ENCODE peak calls at places on chromosomes 6 and 20, in ten cellular contexts. F, Y, X, P, R, Q, N, S, V and J are unnamed samples.

GRCh38 chr6:6856538-6857523 is 250.9 kb upstream of the RREB1 start:
- DNase-seq in F (peak; percentile 32), Y (peak; percentile 83), X (peak; percentile 13), P (no peak), R (no peak), Q (no peak), N (no peak), S (no peak), V (peak; percentile 39), J (no peak)

GRCh38 chr20:53354314-53354713 is 239.3 kb downstream of the ZNF217 start:
- DNase-seq in F (no peak), Y (no peak), X (no peak), P (no peak), R (no peak), Q (no peak), N (no peak), S (no peak), V (no peak), J (no peak)

GRCh38 chr20:16035576-16035975 is 537.7 kb downstream of the KIF16B start:
- DNase-seq in F (no peak), Y (no peak), X (no peak), P (no peak), R (no peak), Q (no peak), N (no peak), S (no peak), V (no peak), J (no peak)

GRCh38 chr6:81767163-81768000 is 14.9 kb upstream of the TENT5A start:
- DNase-seq in F (no peak), Y (peak; percentile 35), X (no peak), P (no peak), R (no peak), Q (no peak), N (no peak), S (no peak), V (peak; percentile 56), J (no peak)

GRCh38 chr20:56630086-56630493 is 984 bp downstream of the TFAP2C start:
- DNase-seq in F (no peak), Y (peak; percentile 56), X (no peak), P (peak; percentile 12), R (no peak), Q (no peak), N (peak; percentile 59), S (no peak), V (peak; percentile 93), J (no peak)

GRCh38 chr20:61818746-61819483 is 246.8 kb downstream of the TAF4 start:
- DNase-seq in F (no peak), Y (no peak), X (no peak), P (no peak), R (no peak), Q (no peak), N (no peak), S (no peak), V (no peak), J (no peak)

GRCh38 chr6:55726144-55726543 is 147.2 kb upstream of the HMGCLL1 start:
- DNase-seq in F (no peak), Y (no peak), X (no peak), P (no peak), R (no peak), Q (no peak), N (no peak), S (no peak), V (no peak), J (no peak)

GRCh38 chr6:37868447-37868825 is 48.9 kb downstream of the ZFAND3 start:
- DNase-seq in F (no peak), Y (no peak), X (no peak), P (no peak), R (no peak), Q (peak; percentile 46), N (no peak), S (no peak), V (peak; percentile 75), J (no peak)

GRCh38 chr6:160391419-160392116 is 43.4 kb downstream of the SLC22A3 start:
- DNase-seq in F (no peak), Y (no peak), X (no peak), P (no peak), R (peak; percentile 5), Q (no peak), N (no peak), S (no peak), V (no peak), J (no peak)

GRCh38 chr6:32181148-32181702 is 2.8 kb downstream of the AGER start:
- DNase-seq in F (no peak), Y (no peak), X (no peak), P (no peak), R (no peak), Q (no peak), N (no peak), S (no peak), V (no peak), J (no peak)

GRCh38 chr6:44176130-44176934 is 17.7 kb downstream of the CAPN11 start:
- DNase-seq in F (no peak), Y (no peak), X (no peak), P (no peak), R (no peak), Q (no peak), N (no peak), S (no peak), V (no peak), J (no peak)

GRCh38 chr20:63737940-63738686 is 1.5 kb upstream of the SLC2A4RG start:
- DNase-seq in F (peak; percentile 47), Y (no peak), X (peak; percentile 53), P (no peak), R (no peak), Q (no peak), N (no peak), S (no peak), V (no peak), J (no peak)

GRCh38 chr6:150203378-150203777 is 60.5 kb downstream of the PPP1R14C start:
- DNase-seq in F (no peak), Y (no peak), X (no peak), P (no peak), R (no peak), Q (no peak), N (no peak), S (no peak), V (no peak), J (no peak)

GRCh38 chr6:5469101-5469846 is 208.0 kb downstream of the FARS2 start:
- DNase-seq in F (no peak), Y (no peak), X (no peak), P (no peak), R (no peak), Q (no peak), N (no peak), S (no peak), V (no peak), J (no peak)